ENCODE peak calls at places on chromosomes 6 and 20, in four cellular contexts. R is A549, Z is GM12878, B is SK-N-SH. T is an unnamed sample.

GRCh38 chr20:2315440-2315778 is 19.6 kb downstream of the TGM3 start:
- DNase-seq in R (no peak), Z (no peak), B (no peak), T (no peak)

GRCh38 chr6:142702501-142703460 is 242.2 kb downstream of the HIVEP2 start:
- DNase-seq in B (peak; percentile 83), Z (no peak), R (no peak), T (no peak)

GRCh38 chr6:4903751-4904370 is 100.0 kb downstream of the RPP40 start:
- DNase-seq in Z (no peak), R (no peak), B (peak; percentile 57), T (no peak)

GRCh38 chr6:37021356-37022129 is 16.1 kb downstream of the FGD2 start:
- DNase-seq in Z (no peak), B (no peak), R (peak; percentile 60), T (peak; percentile 37)

GRCh38 chr6:32436995-32437836 is 2.5 kb upstream of the HLA-DRA start:
- DNase-seq in Z (peak; percentile 95), B (no peak), R (no peak), T (no peak)

GRCh38 chr6:90256698-90257485 is 39.8 kb downstream of the BACH2 start:
- DNase-seq in R (no peak), Z (no peak), B (no peak), T (no peak)

GRCh38 chr6:57048577-57048976 is 2.1 kb downstream of the KIAA1586 start:
- DNase-seq in R (no peak), B (no peak), Z (no peak), T (no peak)

GRCh38 chr6:107735906-107736635 is 88.0 kb downstream of the SCML4 start:
- DNase-seq in R (no peak), Z (no peak), B (no peak), T (no peak)

GRCh38 chr6:148521586-148521985 is 178.9 kb downstream of the SASH1 start:
- DNase-seq in B (no peak), R (no peak), Z (no peak), T (no peak)

GRCh38 chr6:13908955-13909381 is 15.8 kb upstream of the RNF182 start:
- DNase-seq in R (peak; percentile 58), Z (peak; percentile 27), B (peak; percentile 78), T (peak; percentile 55)

GRCh38 chr20:17587831-17588230 is 18.0 kb downstream of the DSTN start:
- DNase-seq in Z (no peak), R (no peak), B (no peak), T (no peak)

GRCh38 chr6:128580224-128581110 is 60.1 kb upstream of the PTPRK start:
- DNase-seq in Z (no peak), B (no peak), R (no peak), T (no peak)

GRCh38 chr6:14353263-14353662 is 235.7 kb downstream of the CD83 start:
- DNase-seq in R (no peak), B (no peak), Z (no peak), T (no peak)

GRCh38 chr6:168102093-168102985 is 23.3 kb upstream of the FRMD1 start:
- DNase-seq in Z (no peak), R (no peak), B (no peak), T (no peak)

GRCh38 chr6:7050099-7050498 is 57.7 kb upstream of the RREB1 start:
- DNase-seq in Z (no peak), R (no peak), B (no peak), T (no peak)

GRCh38 chr6:43235841-43236240 is 6.6 kb upstream of the DNPH1 start:
- DNase-seq in Z (no peak), B (no peak), R (no peak), T (no peak)

GRCh38 chr6:139335447-139336210 is 38.8 kb downstream of the CITED2 start:
- DNase-seq in B (no peak), R (no peak), Z (no peak), T (no peak)
- TF ChIP-seq PBX3 in B (no peak), R (no peak), Z (no peak), T (no peak)

GRCh38 chr20:64106435-64106961 is 867 bp downstream of the NPBWR2 start:
- DNase-seq in Z (no peak), R (no peak), B (no peak), T (no peak)

GRCh38 chr20:64104667-64105451 is 2.5 kb downstream of the NPBWR2 start:
- DNase-seq in B (no peak), R (no peak), Z (no peak), T (no peak)

GRCh38 chr20:64106981-64107735 is at the start of gene NPBWR2:
- DNase-seq in B (no peak), Z (no peak), R (no peak), T (no peak)

GRCh38 chr20:64103871-64104666 is 3.3 kb downstream of the NPBWR2 start:
- DNase-seq in B (no peak), R (no peak), Z (no peak), T (no peak)

GRCh38 chr20:64105846-64106434 is 1.4 kb downstream of the NPBWR2 start:
- DNase-seq in B (no peak), Z (no peak), R (no peak), T (no peak)
- TF ChIP-seq SMC3 in B (no peak), Z (no peak), R (no peak), T (no peak)

DNA sequence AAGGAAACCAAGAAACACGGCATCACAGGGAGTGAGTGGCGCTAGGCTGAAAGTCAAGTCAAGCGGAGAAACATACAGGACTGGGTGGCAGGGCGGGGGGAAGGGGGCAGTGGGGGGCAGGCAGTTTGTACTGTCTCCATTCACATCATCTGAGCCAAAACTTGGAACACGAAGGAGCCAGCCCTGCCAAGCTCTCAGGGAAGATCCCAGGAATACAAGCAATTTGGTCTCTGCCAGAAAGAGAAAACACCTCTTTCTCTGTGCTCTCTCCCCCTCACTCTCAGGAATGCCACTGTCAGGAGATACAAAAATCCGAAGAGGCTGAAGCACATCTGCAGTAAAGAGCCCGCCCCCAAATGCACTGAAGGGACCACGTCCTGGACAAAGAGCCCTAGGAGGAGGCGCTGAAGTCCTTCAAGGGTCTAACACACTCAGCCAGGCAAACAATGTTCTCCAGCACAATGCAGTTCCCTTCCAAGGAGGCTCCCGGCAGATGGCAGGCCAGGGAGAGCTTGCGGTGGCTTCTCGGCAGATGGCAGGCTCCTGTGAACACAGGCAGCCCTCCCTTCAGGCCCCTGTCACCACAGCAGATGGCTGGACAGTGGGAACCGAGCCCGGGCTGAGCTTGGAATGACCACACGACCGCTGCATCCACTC is 90.0 kb downstream of the ATP9A start:
- DNase-seq in Z (no peak), R (no peak), B (peak; percentile 84), T (no peak)
- TF ChIP-seq PBX3 in Z (no peak), R (no peak), B (no peak), T (no peak)

DNA sequence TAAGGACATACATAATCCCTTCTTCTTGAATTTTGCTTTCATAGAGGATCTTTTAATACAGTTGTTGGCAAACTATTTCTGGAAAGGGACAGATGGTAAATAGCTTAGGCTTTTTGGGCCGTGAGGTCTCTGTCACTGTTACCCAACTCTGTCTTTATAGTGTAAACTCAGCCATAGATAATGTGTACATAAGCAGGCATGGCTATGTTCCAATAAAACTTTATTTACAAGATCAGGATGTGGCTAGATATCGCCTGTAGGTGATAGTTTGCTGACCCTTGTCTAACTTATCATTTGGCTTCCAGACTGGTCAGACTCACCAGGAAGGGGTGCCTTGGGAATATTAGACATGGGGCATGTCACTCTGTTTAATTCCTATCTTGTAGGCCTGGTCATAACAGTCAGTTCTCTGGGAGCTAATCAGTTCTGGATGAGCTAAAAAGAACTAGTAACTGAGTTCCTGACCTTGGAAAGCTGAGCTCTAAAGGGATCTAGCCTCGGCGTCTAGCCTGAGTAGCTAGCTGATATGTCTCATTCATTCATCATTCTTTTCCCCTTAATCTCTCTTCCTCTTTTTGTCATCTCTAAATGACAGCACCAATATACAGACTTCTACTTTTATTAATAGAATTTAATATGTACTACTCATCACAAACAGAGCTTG is 163.6 kb downstream of the SLC16A10 start:
- DNase-seq in Z (no peak), R (no peak), B (no peak), T (no peak)
- TF ChIP-seq SMC3 in Z (no peak), R (no peak), B (no peak), T (no peak)

GRCh38 chr6:145548941-145549652 is 186.2 kb downstream of the EPM2A start:
- DNase-seq in R (no peak), B (no peak), Z (no peak), T (no peak)
- TF ChIP-seq PBX3 in R (no peak), B (no peak), Z (no peak), T (no peak)

GRCh38 chr20:20549267-20549612 is 163.2 kb downstream of the RALGAPA2 start:
- DNase-seq in B (no peak), Z (no peak), R (no peak), T (no peak)

GRCh38 chr20:20547221-20547875 is 165.1 kb downstream of the RALGAPA2 start:
- DNase-seq in B (no peak), R (no peak), Z (no peak), T (peak; percentile 70)

GRCh38 chr20:20548527-20549266 is 163.7 kb downstream of the RALGAPA2 start:
- DNase-seq in Z (no peak), R (no peak), B (no peak), T (peak; percentile 85)

GRCh38 chr20:20547876-20548266 is 164.6 kb downstream of the RALGAPA2 start:
- DNase-seq in R (no peak), B (no peak), Z (no peak), T (no peak)

DNA sequence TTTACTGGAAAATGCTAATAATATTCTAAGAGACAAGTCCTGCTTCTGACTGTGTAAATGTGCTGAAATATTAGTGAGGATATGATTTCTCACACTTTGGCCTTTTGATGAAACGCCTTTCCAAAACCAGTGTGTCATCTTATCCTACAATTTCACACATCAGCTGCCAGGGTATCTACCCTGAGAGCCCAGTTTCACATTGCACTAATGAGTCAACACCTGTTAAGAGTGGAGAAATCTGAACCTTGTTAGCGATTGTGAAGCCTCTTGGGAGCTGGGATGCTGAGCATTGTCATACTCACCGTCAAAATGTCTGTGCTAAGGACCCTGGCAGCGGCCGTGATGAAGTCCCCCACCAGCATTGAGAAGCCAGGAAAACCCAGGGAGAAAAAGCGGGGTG is 166.0 kb downstream of the RALGAPA2 start:
- DNase-seq in R (no peak), B (no peak), Z (no peak), T (no peak)
- TF ChIP-seq SMC3 in R (no peak), B (no peak), Z (no peak), T (no peak)

GRCh38 chr20:48006036-48006833 is 221.0 kb upstream of the SULF2 start:
- DNase-seq in B (no peak), Z (peak; percentile 56), R (no peak), T (no peak)
- TF ChIP-seq PBX3 in B (no peak), Z (no peak), R (no peak), T (no peak)